ENCODE peak calls at places on chromosomes 3 and 15, in six cellular contexts. Z is activated CD8-positive, alpha-beta memory T cell treated with anti-CD3 and anti-CD28 coated beads for 24 hours; E is IMR-90; A is immature natural killer cell; B is dermis microvascular lymphatic vessel endothelial cell; O is frontal cortex. N is an unnamed sample.

GRCh38 chr3:113231827-113232253 is 20.5 kb downstream of the BOC start:
- DNase-seq in Z (no peak), E (peak; percentile 89), A (no peak), B (peak; percentile 10), O (no peak), N (peak; percentile 82)

GRCh38 chr3:58180940-58181587 is 29.7 kb downstream of the DNASE1L3 start:
- DNase-seq in Z (no peak), E (no peak), A (no peak), B (peak; percentile 46), O (no peak), N (no peak)

GRCh38 chr15:101181349-101181748 is 70.5 kb downstream of the CHSY1 start:
- DNase-seq in Z (peak; percentile 50), E (no peak), A (no peak), B (no peak), O (no peak), N (no peak)

GRCh38 chr3:126356373-126357298 is 572 bp downstream of the KLF15 start:
- DNase-seq in Z (peak; percentile 60), E (no peak), A (peak; percentile 40), B (peak; percentile 37), O (peak; percentile 79), N (peak; percentile 15)

GRCh38 chr15:99155961-99156443 is 51.1 kb downstream of the SYNM start:
- DNase-seq in Z (no peak), E (peak; percentile 65), A (no peak), B (no peak), O (no peak), N (peak; percentile 80)

GRCh38 chr3:28053759-28054158 is 187.7 kb upstream of the CMC1 start:
- DNase-seq in Z (no peak), E (peak; percentile 40), A (no peak), B (no peak), O (no peak), N (no peak)

GRCh38 chr3:128378631-128379347 is 87.9 kb downstream of the DNAJB8 start:
- DNase-seq in Z (no peak), E (peak; percentile 85), A (no peak), B (no peak), O (no peak), N (peak; percentile 85)

GRCh38 chr3:33915796-33916589 is 117.6 kb downstream of the PDCD6IP start:
- DNase-seq in Z (no peak), E (peak; percentile 28), A (peak; percentile 28), B (no peak), O (peak; percentile 37), N (peak; percentile 7)

GRCh38 chr3:187987919-187988318 is 166.0 kb upstream of the LPP start:
- DNase-seq in Z (peak; percentile 70), E (no peak), A (peak; percentile 72), B (no peak), O (no peak), N (no peak)

GRCh38 chr3:96478496-96478895 is 335.9 kb upstream of the EPHA6 start:
- DNase-seq in Z (no peak), E (no peak), A (no peak), B (no peak), O (no peak), N (peak; percentile 81)